ENCODE peak calls at places on chromosomes 7 and 10, in nine cellular contexts. V is GM23338, B is transverse colon, X is endothelial cell of umbilical vein, C is breast epithelium, M is HepG2, K is GM12878, N is Panc1, G is sigmoid colon. O is an unnamed sample.

GRCh38 chr10:22315455-22316285 is 518 bp upstream of the COMMD3 start:
- DNase-seq in G (no peak), K (no peak), X (peak; percentile 53), V (peak; percentile 87), C (no peak), N (no peak), B (no peak), M (no peak), O (no peak)

GRCh38 chr7:106354822-106355221 is 70.0 kb upstream of the NAMPT start:
- DNase-seq in C (no peak), M (no peak), G (no peak), X (no peak), N (no peak), K (no peak), V (peak; percentile 16), B (no peak), O (no peak)

GRCh38 chr10:33588974-33589600 is 254.6 kb upstream of the NRP1 start:
- DNase-seq in X (no peak), G (no peak), M (no peak), V (no peak), B (no peak), C (no peak), N (no peak), K (no peak), O (no peak)

GRCh38 chr10:131580674-131581073 is 269.2 kb upstream of the TCERG1L start:
- DNase-seq in C (no peak), V (no peak), G (no peak), X (no peak), K (no peak), N (no peak), M (no peak), B (no peak), O (peak; percentile 55)

GRCh38 chr7:159310457-159311171 is 165.9 kb upstream of the VIPR2 start:
- DNase-seq in B (no peak), C (no peak), V (no peak), K (no peak), X (no peak), M (peak; percentile 83), N (no peak), G (no peak), O (no peak)

GRCh38 chr7:126535176-126535575 is 717.6 kb downstream of the GRM8 start:
- DNase-seq in N (no peak), B (no peak), K (no peak), V (no peak), C (no peak), M (no peak), G (no peak), X (no peak), O (no peak)

GRCh38 chr10:28393956-28394568 is 91.2 kb upstream of the MPP7 start:
- DNase-seq in G (peak; percentile 76), X (peak; percentile 49), V (peak; percentile 89), K (no peak), B (peak; percentile 72), M (peak; percentile 49), C (no peak), N (peak; percentile 50), O (no peak)

GRCh38 chr10:5404188-5405041 is at the start of gene TUBAL3:
- DNase-seq in X (peak; percentile 52), K (no peak), G (no peak), N (no peak), V (no peak), B (peak; percentile 63), C (no peak), M (no peak), O (no peak)

GRCh38 chr7:75559355-75559986 is 67.4 kb downstream of the SPDYE5 start:
- DNase-seq in M (no peak), G (no peak), V (no peak), K (no peak), N (no peak), X (no peak), C (no peak), B (no peak), O (no peak)

GRCh38 chr7:132526111-132526741 is 50.0 kb downstream of the PLXNA4 start:
- DNase-seq in G (no peak), K (no peak), V (no peak), M (no peak), X (no peak), C (no peak), N (no peak), B (no peak), O (no peak)

GRCh38 chr10:112546474-112546873 is 99.5 kb downstream of the VTI1A start:
- DNase-seq in X (peak; percentile 44), M (no peak), K (no peak), C (no peak), B (no peak), N (no peak), V (no peak), G (no peak), O (no peak)

GRCh38 chr7:72336887-72337821 is 75.0 kb downstream of the CALN1 start:
- DNase-seq in K (no peak), X (no peak), G (no peak), V (peak; percentile 75), N (no peak), C (no peak), B (no peak), M (no peak), O (no peak)

GRCh38 chr10:101155896-101156295 is 24.8 kb downstream of the TLX1 start:
- DNase-seq in X (no peak), B (no peak), V (no peak), M (no peak), C (no peak), N (no peak), G (no peak), K (no peak), O (no peak)

GRCh38 chr10:58389024-58389423 is 3.8 kb downstream of the TFAM start:
- DNase-seq in M (no peak), C (no peak), G (no peak), V (no peak), B (no peak), N (no peak), K (no peak), X (no peak), O (no peak)

GRCh38 chr7:47836513-47837202 is 111.6 kb downstream of the PKD1L1 start:
- DNase-seq in G (no peak), V (no peak), M (no peak), N (no peak), C (no peak), K (no peak), B (no peak), X (no peak), O (no peak)

GRCh38 chr10:43135656-43136055 is 2.6 kb upstream of the CSGALNACT2 start:
- DNase-seq in G (no peak), N (no peak), X (no peak), K (no peak), C (no peak), M (no peak), B (no peak), V (no peak), O (no peak)

GRCh38 chr7:39951943-39952194 is 1.8 kb downstream of the CDK13 start:
- DNase-seq in C (no peak), G (no peak), V (no peak), K (no peak), N (no peak), M (no peak), X (no peak), B (no peak), O (no peak)

GRCh38 chr10:69677914-69678654 is 48.0 kb downstream of the FAM241B start:
- DNase-seq in K (no peak), B (no peak), N (no peak), C (no peak), M (no peak), G (no peak), X (no peak), V (no peak), O (peak; percentile 18)
- TF ChIP-seq POLR2AphosphoS5 in K (no peak), B (no peak), N (no peak), C (no peak), M (no peak), G (no peak), X (no peak), V (no peak), O (no peak)

GRCh38 chr10:63264852-63265617 is 131.9 kb downstream of the NRBF2 start:
- DNase-seq in M (peak; percentile 44), X (peak; percentile 66), B (peak; percentile 49), G (no peak), K (no peak), C (no peak), N (peak; percentile 24), V (peak; percentile 73), O (no peak)
- H3K4me1 ChIP-seq in M (peaks cover 37% of the 10 kb centered on the region), X (peaks cover 24% of the 10 kb centered on the region), B (peaks cover 29% of the 10 kb centered on the region), G (peaks cover 52% of the 10 kb centered on the region), K (peaks cover 13% of the 10 kb centered on the region), C (no peaks in the 10 kb centered on the region), N (peaks cover 29% of the 10 kb centered on the region), V (peaks cover 35% of the 10 kb centered on the region), O (peaks cover 37% of the 10 kb centered on the region)

DNA sequence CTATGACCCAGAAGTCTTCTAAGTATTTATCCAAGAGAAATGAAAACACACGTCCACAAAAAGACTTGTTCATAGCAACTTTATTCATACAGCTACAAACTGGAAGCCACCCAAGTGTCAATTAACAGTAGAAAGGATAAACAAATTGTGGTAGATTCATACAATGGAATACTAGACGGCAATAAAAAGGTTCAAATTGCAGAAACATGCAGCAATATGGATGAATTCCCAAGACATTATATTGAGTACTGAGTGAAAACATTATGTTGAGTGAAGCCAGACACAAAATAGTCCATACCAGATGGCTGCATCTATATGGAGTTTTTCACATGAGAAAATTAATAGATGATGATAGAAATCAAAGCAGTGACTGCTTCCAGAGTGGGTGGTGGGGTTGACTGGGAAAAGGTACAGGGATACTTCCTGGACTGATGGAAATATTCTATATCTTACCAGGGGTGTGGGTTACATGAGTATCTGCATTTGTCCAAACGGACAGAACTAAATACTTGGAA is 292.0 kb downstream of the FGFR2 start:
- DNase-seq in M (no peak), V (no peak), G (no peak), N (no peak), K (no peak), B (no peak), X (no peak), C (no peak), O (no peak)
- TF ChIP-seq POLR2AphosphoS5 in M (no peak), V (no peak), G (no peak), N (no peak), K (no peak), B (no peak), X (no peak), C (no peak), O (no peak)

GRCh38 chr7:1024876-1025746 is 19.2 kb upstream of the GPR146 start:
- DNase-seq in G (no peak), C (no peak), M (no peak), X (no peak), V (no peak), K (no peak), B (no peak), N (no peak), O (peak; percentile 80)
- H3K4me1 ChIP-seq in G (peaks cover 44% of the 10 kb centered on the region), C (no peaks in the 10 kb centered on the region), M (peaks cover 28% of the 10 kb centered on the region), X (peaks cover 8% of the 10 kb centered on the region), V (no peaks in the 10 kb centered on the region), K (peaks cover 45% of the 10 kb centered on the region), B (peaks cover 15% of the 10 kb centered on the region), N (peaks cover 30% of the 10 kb centered on the region), O (peaks cover 36% of the 10 kb centered on the region)

GRCh38 chr7:66910789-66911188 is 10.2 kb upstream of the TMEM248 start:
- DNase-seq in C (no peak), G (no peak), N (no peak), M (no peak), B (no peak), V (no peak), X (no peak), K (no peak), O (no peak)
- TF ChIP-seq POLR2AphosphoS5 in C (no peak), G (no peak), N (no peak), M (no peak), B (no peak), V (no peak), X (no peak), K (no peak), O (no peak)